ENCODE peak calls at places on chromosomes 7 and 10, in six cellular contexts. W is HS-27A, K is SK-MEL-5, C is GM04503, U is lung, Z is AML-193. X is an unnamed sample.

GRCh38 chr7:47213276-47213675 is 368.6 kb downstream of the TNS3 start:
- DNase-seq in W (no peak), K (no peak), C (no peak), U (no peak), Z (no peak), X (no peak)

GRCh38 chr7:148135106-148135505 is 455.5 kb upstream of the C7orf33 start:
- DNase-seq in W (no peak), K (no peak), C (no peak), U (no peak), Z (no peak), X (no peak)

GRCh38 chr7:96322373-96322695 is 436 bp upstream of the SLC25A13 start:
- DNase-seq in W (no peak), K (no peak), C (no peak), U (no peak), Z (no peak), X (no peak)

GRCh38 chr10:121332829-121333765 is 265.1 kb downstream of the FGFR2 start:
- DNase-seq in W (no peak), K (peak; percentile 82), C (no peak), U (no peak), Z (no peak), X (no peak)

GRCh38 chr7:123397746-123398145 is 136.6 kb downstream of the IQUB start:
- DNase-seq in W (no peak), K (no peak), C (no peak), U (no peak), Z (no peak), X (no peak)

GRCh38 chr10:78919111-78919966 is 149.4 kb upstream of the ZMIZ1 start:
- DNase-seq in W (no peak), K (no peak), C (no peak), U (no peak), Z (no peak), X (peak; percentile 21)

GRCh38 chr10:86344714-86345161 is 21.9 kb downstream of the GRID1 start:
- DNase-seq in W (no peak), K (no peak), C (no peak), U (no peak), Z (no peak), X (no peak)

GRCh38 chr7:120931243-120931642 is 19.3 kb upstream of the ING3 start:
- DNase-seq in W (no peak), K (no peak), C (no peak), U (no peak), Z (no peak), X (no peak)

GRCh38 chr10:104642311-104643022 is 1.4 kb downstream of the SORCS3 start:
- DNase-seq in W (no peak), K (peak; percentile 69), C (no peak), U (no peak), Z (no peak), X (no peak)

GRCh38 chr10:101570764-101571572 is 17.1 kb downstream of the POLL start:
- DNase-seq in W (no peak), K (no peak), C (no peak), U (no peak), Z (peak; percentile 47), X (no peak)

GRCh38 chr7:75737856-75738603 is 711 bp downstream of the HIP1 start:
- DNase-seq in W (no peak), K (no peak), C (no peak), U (no peak), Z (no peak), X (no peak)

GRCh38 chr10:133243593-133243992 is 5.9 kb downstream of the VENTX start:
- DNase-seq in W (no peak), K (no peak), C (no peak), U (no peak), Z (no peak), X (no peak)

GRCh38 chr7:21300692-21301091 is 127.2 kb upstream of the SP4 start:
- DNase-seq in W (no peak), K (peak; percentile 43), C (no peak), U (no peak), Z (no peak), X (peak; percentile 8)

GRCh38 chr7:69656890-69657289 is 58.6 kb downstream of the AUTS2 start:
- DNase-seq in W (no peak), K (no peak), C (peak; percentile 37), U (no peak), Z (no peak), X (no peak)

GRCh38 chr10:1472605-1473004 is 264.7 kb downstream of the ADARB2 start:
- DNase-seq in W (no peak), K (no peak), C (no peak), U (no peak), Z (no peak), X (no peak)

GRCh38 chr7:79420464-79420863 is 33.0 kb downstream of the MAGI2 start:
- DNase-seq in W (peak; percentile 68), K (no peak), C (peak; percentile 78), U (no peak), Z (no peak), X (peak; percentile 59)

GRCh38 chr7:74380720-74381119 is 73.0 kb upstream of the GTF2IRD1 start:
- DNase-seq in W (no peak), K (no peak), C (no peak), U (no peak), Z (no peak), X (no peak)

GRCh38 chr7:50868426-50869100 is 85.9 kb upstream of the GRB10 start:
- DNase-seq in W (no peak), K (peak; percentile 57), C (no peak), U (no peak), Z (no peak), X (no peak)

GRCh38 chr7:68470836-68471235 is 1127.4 kb upstream of the AUTS2 start:
- DNase-seq in W (no peak), K (no peak), C (no peak), U (no peak), Z (no peak), X (no peak)

GRCh38 chr7:159218216-159219006 is 73.7 kb upstream of the VIPR2 start:
- DNase-seq in W (no peak), K (no peak), C (no peak), U (no peak), Z (no peak), X (no peak)

GRCh38 chr7:68733219-68734143 is 864.8 kb upstream of the AUTS2 start:
- DNase-seq in W (no peak), K (no peak), C (no peak), U (no peak), Z (no peak), X (no peak)

GRCh38 chr10:117186832-117187615 is 10.3 kb upstream of the KCNK18 start:
- DNase-seq in W (no peak), K (peak; percentile 36), C (no peak), U (no peak), Z (no peak), X (peak; percentile 47)

GRCh38 chr7:66921396-66921917 is 432 bp downstream of the TMEM248 start:
- DNase-seq in W (no peak), K (peak; percentile 22), C (no peak), U (peak; percentile 65), Z (no peak), X (no peak)

GRCh38 chr10:114940735-114941134 is 2.7 kb downstream of the TRUB1 start:
- DNase-seq in W (no peak), K (no peak), C (no peak), U (no peak), Z (no peak), X (no peak)

GRCh38 chr10:110609592-110609991 is 34.5 kb upstream of the RBM20 start:
- DNase-seq in W (no peak), K (peak; percentile 21), C (no peak), U (no peak), Z (peak; percentile 9), X (peak; percentile 45)

GRCh38 chr10:46549171-46550075 is 7.0 kb downstream of the GPRIN2 start:
- DNase-seq in W (no peak), K (no peak), C (no peak), U (no peak), Z (no peak), X (no peak)

GRCh38 chr10:132393695-132394181 is 3.3 kb upstream of the PWWP2B start:
- DNase-seq in W (no peak), K (no peak), C (no peak), U (no peak), Z (no peak), X (no peak)

X was measured in OCI-M1.